ENCODE peak calls at places on chromosomes 1 and 21, in six cellular contexts. V is gastrocnemius medialis, I is HFFc6, X is K562, Y is AG10803, A is dorsolateral prefrontal cortex. C is an unnamed sample.

GRCh38 chr1:89993541-89993940 is 1.4 kb upstream of the ZNF326 start:
- DNase-seq in Y (no peak), A (no peak), X (no peak), V (no peak), I (no peak), C (no peak)

GRCh38 chr1:29835486-29836273 is 599.4 kb downstream of the PTPRU start:
- DNase-seq in A (no peak), Y (no peak), V (no peak), I (no peak), X (no peak), C (no peak)

GRCh38 chr1:240582953-240583352 is 29.0 kb downstream of the GREM2 start:
- DNase-seq in Y (peak), V (no peak), A (no peak), I (peak), X (no peak), C (no peak)

GRCh38 chr1:231918239-231919015 is 291.8 kb downstream of the DISC1 start:
- DNase-seq in Y (peak), V (no peak), A (no peak), X (no peak), I (no peak), C (no peak)

GRCh38 chr1:151494741-151495281 is 16.4 kb upstream of the CGN start:
- DNase-seq in X (no peak), I (peak), V (no peak), A (no peak), Y (peak), C (no peak)

GRCh38 chr1:155801149-155801548 is 55.9 kb downstream of the GON4L start:
- DNase-seq in Y (no peak), X (no peak), V (no peak), I (peak), A (no peak), C (no peak)

GRCh38 chr1:50774759-50775351 is 185.2 kb downstream of the FAF1 start:
- DNase-seq in V (no peak), X (peak), Y (peak), A (no peak), I (peak), C (no peak)

GRCh38 chr1:80212021-80212420 is 1205.5 kb upstream of the ADGRL4 start:
- DNase-seq in Y (peak), A (no peak), X (no peak), I (no peak), V (no peak), C (no peak)

GRCh38 chr1:20282544-20282943 is 8.1 kb upstream of the VWA5B1 start:
- DNase-seq in V (peak), I (no peak), Y (no peak), X (no peak), A (no peak), C (no peak)

GRCh38 chr1:115534106-115534505 is 107.7 kb upstream of the VANGL1 start:
- DNase-seq in Y (no peak), A (no peak), V (no peak), I (no peak), X (no peak), C (no peak)

GRCh38 chr1:213905315-213905714 is 82.5 kb upstream of the PROX1 start:
- DNase-seq in A (peak), V (peak), I (no peak), Y (no peak), X (no peak), C (no peak)

GRCh38 chr1:30748098-30748698 is 9.4 kb downstream of the LAPTM5 start:
- DNase-seq in I (no peak), X (peak), A (peak), V (no peak), Y (peak), C (no peak)

GRCh38 chr1:172680244-172680643 is 21.3 kb downstream of the FASLG start:
- DNase-seq in X (no peak), V (no peak), A (no peak), I (no peak), Y (no peak), C (no peak)

GRCh38 chr21:31781737-31782136 is 49.8 kb upstream of the SCAF4 start:
- DNase-seq in I (peak), V (peak), A (no peak), Y (peak), X (no peak), C (peak)

GRCh38 chr1:109792056-109792831 is 28.5 kb upstream of the EPS8L3 start:
- DNase-seq in I (peak), Y (peak), V (peak), A (peak), X (peak), C (no peak)

GRCh38 chr1:62882705-62883104 is 98.8 kb downstream of the ATG4C start:
- DNase-seq in A (no peak), X (no peak), V (no peak), I (no peak), Y (no peak), C (no peak)

GRCh38 chr1:184622136-184622823 is 132.4 kb downstream of the EDEM3 start:
- DNase-seq in A (no peak), X (no peak), I (peak), V (peak), Y (peak), C (no peak)

GRCh38 chr1:16189003-16189402 is 23.4 kb downstream of the ARHGEF19 start:
- DNase-seq in X (no peak), I (no peak), V (no peak), A (no peak), Y (no peak), C (no peak)

GRCh38 chr21:33279330-33279820 is 13.2 kb downstream of the IL10RB start:
- DNase-seq in V (no peak), A (no peak), X (no peak), Y (no peak), I (no peak), C (no peak)

GRCh38 chr1:36911631-36912364 is 122.5 kb downstream of the GRIK3 start:
- DNase-seq in V (no peak), Y (no peak), A (no peak), X (no peak), I (no peak), C (no peak)

GRCh38 chr1:15334995-15335394 is 74.7 kb upstream of the EFHD2 start:
- DNase-seq in V (no peak), A (no peak), X (no peak), I (no peak), Y (no peak), C (no peak)

GRCh38 chr1:30378991-30379581 is 344.3 kb downstream of the MATN1 start:
- DNase-seq in X (no peak), A (no peak), V (no peak), I (peak), Y (peak), C (no peak)

GRCh38 chr1:6002714-6003501 is 10.7 kb upstream of the NPHP4 start:
- DNase-seq in V (peak), A (peak), I (no peak), X (no peak), Y (no peak), C (no peak)

GRCh38 chr21:39562791-39563770 is 49.7 kb upstream of the B3GALT5 start:
- DNase-seq in Y (no peak), X (no peak), I (no peak), V (no peak), A (no peak), C (no peak)

GRCh38 chr1:202966006-202966904 is 802 bp downstream of the CYB5R1 start:
- DNase-seq in I (no peak), A (no peak), Y (no peak), V (peak), X (no peak), C (no peak)

GRCh38 chr1:213070399-213070798 is 19.4 kb downstream of the RPS6KC1 start:
- DNase-seq in A (no peak), X (no peak), I (peak), Y (peak), V (no peak), C (no peak)

GRCh38 chr1:232473319-232473718 is 156.6 kb downstream of the SIPA1L2 start:
- DNase-seq in Y (peak), A (no peak), V (peak), X (no peak), I (no peak), C (no peak)

GRCh38 chr1:236502579-236502971 is 21.2 kb upstream of the LGALS8 start:
- DNase-seq in Y (peak), X (no peak), A (no peak), I (peak), V (no peak), C (no peak)

GRCh38 chr1:74222701-74223100 is 12.5 kb upstream of the TNNI3K start:
- DNase-seq in V (no peak), Y (no peak), I (no peak), X (no peak), A (no peak), C (no peak)

GRCh38 chr21:32457360-32457840 is 44.9 kb downstream of the EVA1C start:
- DNase-seq in Y (peak), A (no peak), V (no peak), X (peak), I (no peak), C (no peak)

GRCh38 chr1:15837931-15838330 is 9.6 kb upstream of the SPEN start:
- DNase-seq in I (no peak), A (no peak), Y (no peak), V (no peak), X (no peak), C (no peak)

GRCh38 chr1:209633335-209633997 is 18.8 kb downstream of the LAMB3 start:
- DNase-seq in I (peak), V (no peak), Y (peak), A (no peak), X (no peak), C (no peak)

GRCh38 chr1:236451796-236452373 is 57.8 kb downstream of the EDARADD start:
- DNase-seq in Y (peak), V (no peak), X (peak), I (no peak), A (no peak), C (no peak)

GRCh38 chr1:161771973-161772372 is 5.9 kb downstream of the ATF6 start:
- DNase-seq in X (no peak), Y (no peak), I (no peak), V (no peak), A (no peak), C (no peak)

GRCh38 chr1:88773540-88774150 is 89.6 kb downstream of the PKN2 start:
- DNase-seq in Y (peak), A (no peak), X (no peak), I (peak), V (no peak), C (no peak)

GRCh38 chr1:159951551-159951950 is 2.5 kb downstream of the SLAMF9 start:
- DNase-seq in I (no peak), Y (peak), V (no peak), X (no peak), A (no peak), C (no peak)

GRCh38 chr1:46413596-46413985 is 19.5 kb downstream of the FAAH start:
- DNase-seq in I (peak), V (no peak), Y (no peak), A (no peak), X (peak), C (no peak)

GRCh38 chr1:46410156-46411009 is 16.3 kb downstream of the FAAH start:
- DNase-seq in A (no peak), I (no peak), Y (no peak), X (no peak), V (no peak), C (no peak)

GRCh38 chr1:46411010-46411405 is 16.9 kb downstream of the FAAH start:
- DNase-seq in Y (no peak), A (peak), V (no peak), I (no peak), X (no peak), C (no peak)

GRCh38 chr1:46412853-46413595 is 18.9 kb downstream of the FAAH start:
- DNase-seq in V (no peak), Y (no peak), I (no peak), A (no peak), X (no peak), C (no peak)

DNA sequence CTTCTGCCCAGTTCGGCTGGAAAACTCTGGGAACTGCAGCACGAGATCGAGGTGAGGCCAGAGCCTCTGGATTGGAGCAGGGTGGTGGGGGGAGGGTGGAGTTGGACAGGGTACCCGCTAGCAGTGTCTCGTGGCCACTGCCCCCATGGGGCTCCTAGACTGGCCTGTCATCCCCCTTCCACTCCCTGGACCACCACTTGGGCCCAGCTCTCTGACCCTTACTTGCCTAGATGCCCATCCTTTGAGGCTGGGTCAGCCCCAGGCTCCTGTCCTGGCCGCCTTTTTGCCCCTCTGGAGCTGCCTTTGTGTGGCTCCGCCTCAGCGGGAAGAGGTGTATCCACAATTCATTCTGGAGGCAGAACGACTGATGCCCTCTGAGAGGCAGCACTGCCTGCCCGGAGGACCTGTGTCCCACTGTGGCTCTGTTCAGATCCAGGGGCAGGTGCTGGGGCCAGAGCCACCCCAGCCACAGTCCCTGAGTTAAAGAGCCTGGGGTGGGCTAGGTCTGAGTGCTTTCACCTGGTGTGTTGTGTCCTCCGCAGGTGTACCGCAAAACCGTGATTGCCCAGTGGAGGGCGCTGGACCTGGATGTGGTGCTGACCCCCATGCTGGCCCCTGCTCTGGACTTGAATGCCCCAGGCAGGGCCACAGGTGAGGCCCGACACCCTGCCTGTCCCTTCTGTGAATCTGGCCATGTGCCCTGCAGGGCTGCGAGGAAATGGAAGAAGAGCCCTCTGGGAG is 17.7 kb downstream of the FAAH start:
- DNase-seq in I (no peak), V (no peak), A (no peak), Y (no peak), X (peak), C (no peak)
- TF ChIP-seq CTCF in I (peak), V (no peak), A (no peak), Y (no peak), X (peak), C (peak)

GRCh38 chr1:244387415-244387814 is 64.3 kb downstream of the ADSS2 start:
- DNase-seq in Y (no peak), I (no peak), X (no peak), V (no peak), A (no peak), C (no peak)

GRCh38 chr1:244386595-244386994 is 65.1 kb downstream of the ADSS2 start:
- DNase-seq in A (no peak), Y (no peak), V (no peak), I (no peak), X (no peak), C (no peak)

GRCh38 chr1:244381887-244382565 is 69.7 kb downstream of the ADSS2 start:
- DNase-seq in A (no peak), X (no peak), V (no peak), I (peak), Y (peak), C (no peak)

GRCh38 chr1:244384066-244384465 is 67.6 kb downstream of the ADSS2 start:
- DNase-seq in A (no peak), I (no peak), X (no peak), Y (peak), V (no peak), C (no peak)

GRCh38 chr1:244383278-244383884 is 68.3 kb downstream of the ADSS2 start:
- DNase-seq in V (no peak), X (no peak), A (no peak), Y (no peak), I (no peak), C (no peak)
- TF ChIP-seq CTCF in V (no peak), X (no peak), A (no peak), Y (peak), I (no peak), C (peak)

GRCh38 chr1:38577937-38578443 is 281.6 kb downstream of the RRAGC start:
- DNase-seq in I (no peak), X (no peak), V (no peak), Y (no peak), A (no peak), C (no peak)
- TF ChIP-seq CTCF in I (no peak), X (no peak), V (no peak), Y (no peak), A (no peak), C (no peak)

DNA sequence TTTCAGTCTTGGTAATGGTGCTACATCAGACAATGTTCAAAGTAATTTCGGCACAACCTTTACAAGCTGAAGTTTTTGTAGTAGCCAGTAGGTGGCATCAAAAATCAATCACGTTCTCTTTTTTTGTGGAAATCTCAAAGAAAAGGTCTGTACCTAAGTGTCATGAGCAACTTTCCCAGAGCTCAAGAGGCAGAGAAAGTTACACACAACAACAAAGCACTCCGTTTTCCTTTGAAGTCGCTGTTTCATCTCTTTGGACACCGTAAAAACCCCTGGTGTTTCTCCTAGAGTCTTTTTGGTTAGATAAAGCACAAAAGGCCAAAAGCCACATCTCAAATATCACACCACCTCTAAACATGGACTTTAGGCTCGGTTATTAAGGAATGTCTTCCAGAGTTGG is 131.6 kb downstream of the LHX8 start:
- DNase-seq in I (peak), A (no peak), V (no peak), Y (peak), X (peak), C (no peak)
- TF ChIP-seq CTCF in I (peak), A (peak), V (no peak), Y (peak), X (peak), C (peak)

C was measured in CD14-positive monocyte.